ENCODE peak calls at places on chromosomes 16 and 17, in seven cellular contexts. J is AG09309, C is GM10248, E is retinal pigment epithelial cell, F is cardiac muscle cell, Y is thoracic aorta, R is endodermal cell. H is an unnamed sample.

GRCh38 chr16:85361441-85362118 is 249.3 kb upstream of the CIBAR2 start:
- DNase-seq in J (no peak), C (no peak), E (no peak), F (no peak), Y (no peak), R (no peak), H (no peak)

GRCh38 chr17:66343531-66344078 is 41.2 kb downstream of the PRKCA start:
- DNase-seq in J (no peak), C (no peak), E (no peak), F (no peak), Y (no peak), R (no peak), H (no peak)

GRCh38 chr16:86669937-86670772 is 91.8 kb downstream of the FOXL1 start:
- DNase-seq in J (no peak), C (no peak), E (no peak), F (no peak), Y (no peak), R (no peak), H (no peak)

GRCh38 chr16:19783363-19783762 is 65.3 kb downstream of the IQCK start:
- DNase-seq in J (no peak), C (no peak), E (no peak), F (no peak), Y (no peak), R (no peak), H (no peak)

GRCh38 chr17:75771334-75772281 is 6.6 kb upstream of the GALK1 start:
- DNase-seq in J (no peak), C (no peak), E (no peak), F (peak), Y (no peak), R (no peak), H (no peak)

GRCh38 chr16:68289621-68290329 is 21.0 kb downstream of the SLC7A6OS start:
- DNase-seq in J (peak), C (peak), E (no peak), F (peak), Y (no peak), R (peak), H (peak)

GRCh38 chr16:72172105-72173034 is at the start of gene PMFBP1:
- DNase-seq in J (peak), C (peak), E (no peak), F (peak), Y (peak), R (no peak), H (peak)

GRCh38 chr16:66058181-66058580 is 308.3 kb upstream of the CDH5 start:
- DNase-seq in J (peak), C (no peak), E (no peak), F (peak), Y (no peak), R (no peak), H (no peak)

GRCh38 chr17:51419476-51419875 is 159.1 kb downstream of the UTP18 start:
- DNase-seq in J (no peak), C (no peak), E (no peak), F (no peak), Y (no peak), R (peak), H (no peak)

GRCh38 chr17:79980246-79981043 is 55.2 kb downstream of the TBC1D16 start:
- DNase-seq in J (no peak), C (no peak), E (no peak), F (no peak), Y (no peak), R (peak), H (no peak)

GRCh38 chr16:79169239-79169638 is 431.3 kb downstream of the MAF start:
- DNase-seq in J (no peak), C (no peak), E (no peak), F (no peak), Y (no peak), R (peak), H (no peak)

GRCh38 chr17:72358465-72358864 is 237.6 kb downstream of the SOX9 start:
- DNase-seq in J (no peak), C (no peak), E (no peak), F (no peak), Y (no peak), R (no peak), H (no peak)

GRCh38 chr17:67467500-67468481 is 90.7 kb downstream of the PITPNC1 start:
- DNase-seq in J (no peak), C (peak), E (no peak), F (no peak), Y (no peak), R (peak), H (peak)

GRCh38 chr16:56355786-56356275 is 69.5 kb downstream of the AMFR start:
- DNase-seq in J (no peak), C (no peak), E (no peak), F (peak), Y (no peak), R (peak), H (no peak)

GRCh38 chr17:4020096-4020495 is 55.9 kb upstream of the ATP2A3 start:
- DNase-seq in J (no peak), C (no peak), E (no peak), F (no peak), Y (no peak), R (no peak), H (no peak)

GRCh38 chr17:4018446-4018845 is 54.2 kb upstream of the ATP2A3 start:
- DNase-seq in J (no peak), C (no peak), E (no peak), F (no peak), Y (no peak), R (no peak), H (no peak)

GRCh38 chr17:4019400-4019799 is 55.2 kb upstream of the ATP2A3 start:
- DNase-seq in J (no peak), C (no peak), E (no peak), F (no peak), Y (no peak), R (no peak), H (no peak)

GRCh38 chr17:4014148-4014927 is 50.1 kb upstream of the ATP2A3 start:
- DNase-seq in J (no peak), C (no peak), E (no peak), F (no peak), Y (no peak), R (no peak), H (no peak)

GRCh38 chr17:4017377-4017776 is 53.1 kb upstream of the ATP2A3 start:
- DNase-seq in J (no peak), C (no peak), E (no peak), F (no peak), Y (no peak), R (no peak), H (no peak)
- TF ChIP-seq CTCF in J (no peak), C (peak), E (peak), F (no peak), Y (no peak), R (peak), H (peak)

DNA sequence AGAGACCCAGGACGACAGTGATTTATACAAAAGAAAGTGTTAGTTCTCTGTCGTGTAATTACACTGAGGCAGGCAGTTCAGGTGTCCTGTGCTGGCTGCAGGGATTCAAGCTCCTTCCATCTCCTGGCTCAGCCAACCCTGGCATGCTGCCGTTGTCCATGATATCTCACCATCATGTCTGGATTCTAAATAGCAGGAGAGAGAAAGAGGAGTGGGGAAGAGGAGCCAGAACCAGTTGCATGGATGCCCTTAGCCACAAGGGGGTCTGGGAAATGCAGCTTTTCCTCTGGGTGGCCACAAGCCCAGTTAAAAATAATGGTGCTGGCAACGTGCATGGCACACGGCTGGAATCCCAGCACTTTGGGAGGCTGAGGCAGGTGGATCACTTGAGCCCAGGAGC is 9.7 kb downstream of the C16orf54 start:
- DNase-seq in J (no peak), C (no peak), E (no peak), F (peak), Y (no peak), R (no peak), H (no peak)
- TF ChIP-seq CTCF in J (no peak), C (no peak), E (peak), F (peak), Y (no peak), R (peak), H (no peak)

DNA sequence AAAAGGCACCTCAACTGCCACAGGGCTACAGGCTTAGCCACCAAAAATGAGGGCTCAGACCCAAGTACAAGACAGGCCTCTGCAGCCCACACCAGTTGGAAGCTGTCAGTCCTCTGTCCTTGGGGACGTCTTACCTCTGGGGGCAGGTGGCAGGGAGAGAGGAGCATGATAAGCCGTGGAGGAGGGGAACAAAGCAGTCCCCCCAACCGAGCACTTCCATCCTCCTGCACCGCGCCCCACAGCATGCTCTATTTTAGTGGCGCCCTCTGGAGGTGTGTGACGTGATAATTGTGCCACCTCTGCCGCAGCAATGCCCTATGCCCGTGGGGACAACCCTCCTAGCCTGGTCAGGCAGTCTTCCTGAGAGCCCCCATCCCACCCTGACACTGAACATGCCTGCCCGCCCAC is 13.6 kb downstream of the G6PC3 start:
- DNase-seq in J (no peak), C (peak), E (no peak), F (no peak), Y (no peak), R (peak), H (peak)
- TF ChIP-seq CTCF in J (peak), C (peak), E (peak), F (peak), Y (peak), R (peak), H (no peak)

GRCh38 chr17:34584805-34585416 is 5.5 kb downstream of the TMEM132E start:
- DNase-seq in J (peak), C (no peak), E (no peak), F (peak), Y (no peak), R (no peak), H (peak)
- TF ChIP-seq CTCF in J (no peak), C (no peak), E (peak), F (peak), Y (no peak), R (peak), H (no peak)

DNA sequence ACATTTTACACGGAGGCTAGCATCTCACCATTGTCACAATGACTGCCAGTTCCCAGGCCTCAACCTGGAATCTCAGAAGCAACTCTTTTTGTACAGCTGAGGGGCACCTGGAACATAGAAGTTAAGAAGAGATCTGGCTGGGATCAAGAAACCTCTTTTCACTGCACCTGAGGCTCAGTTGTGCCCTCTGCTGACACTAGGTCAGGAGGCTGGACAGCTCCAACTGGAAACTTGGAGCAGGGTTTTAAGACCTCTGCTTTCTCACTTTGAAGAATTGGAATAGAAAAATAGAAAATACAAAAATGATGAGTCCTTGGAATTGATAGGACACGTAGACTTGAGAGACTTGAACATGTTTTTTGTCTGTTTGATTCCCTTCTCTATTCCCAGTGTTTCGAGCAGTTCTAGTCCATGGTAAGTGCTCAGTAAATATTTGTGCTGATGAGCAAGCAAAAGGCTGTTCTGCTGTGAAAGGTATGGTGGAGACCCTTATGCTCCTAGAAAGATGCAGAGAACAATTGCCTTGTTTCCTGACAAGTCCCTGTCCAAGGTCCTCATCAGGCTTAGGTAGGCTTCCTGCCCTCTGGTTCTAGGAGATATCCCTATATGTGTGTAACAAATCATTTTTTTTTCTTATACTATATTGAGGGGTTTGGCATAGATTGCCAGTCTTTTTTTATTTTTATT is 13.6 kb upstream of the PPM1D start:
- DNase-seq in J (no peak), C (no peak), E (no peak), F (no peak), Y (no peak), R (peak), H (no peak)
- TF ChIP-seq CTCF in J (peak), C (peak), E (peak), F (peak), Y (no peak), R (peak), H (no peak)

GRCh38 chr16:2270070-2270462 is 2.1 kb upstream of the RNPS1 start:
- DNase-seq in J (no peak), C (no peak), E (no peak), F (no peak), Y (no peak), R (no peak), H (no peak)
- TF ChIP-seq CTCF in J (no peak), C (no peak), E (no peak), F (no peak), Y (no peak), R (no peak), H (no peak)

DNA sequence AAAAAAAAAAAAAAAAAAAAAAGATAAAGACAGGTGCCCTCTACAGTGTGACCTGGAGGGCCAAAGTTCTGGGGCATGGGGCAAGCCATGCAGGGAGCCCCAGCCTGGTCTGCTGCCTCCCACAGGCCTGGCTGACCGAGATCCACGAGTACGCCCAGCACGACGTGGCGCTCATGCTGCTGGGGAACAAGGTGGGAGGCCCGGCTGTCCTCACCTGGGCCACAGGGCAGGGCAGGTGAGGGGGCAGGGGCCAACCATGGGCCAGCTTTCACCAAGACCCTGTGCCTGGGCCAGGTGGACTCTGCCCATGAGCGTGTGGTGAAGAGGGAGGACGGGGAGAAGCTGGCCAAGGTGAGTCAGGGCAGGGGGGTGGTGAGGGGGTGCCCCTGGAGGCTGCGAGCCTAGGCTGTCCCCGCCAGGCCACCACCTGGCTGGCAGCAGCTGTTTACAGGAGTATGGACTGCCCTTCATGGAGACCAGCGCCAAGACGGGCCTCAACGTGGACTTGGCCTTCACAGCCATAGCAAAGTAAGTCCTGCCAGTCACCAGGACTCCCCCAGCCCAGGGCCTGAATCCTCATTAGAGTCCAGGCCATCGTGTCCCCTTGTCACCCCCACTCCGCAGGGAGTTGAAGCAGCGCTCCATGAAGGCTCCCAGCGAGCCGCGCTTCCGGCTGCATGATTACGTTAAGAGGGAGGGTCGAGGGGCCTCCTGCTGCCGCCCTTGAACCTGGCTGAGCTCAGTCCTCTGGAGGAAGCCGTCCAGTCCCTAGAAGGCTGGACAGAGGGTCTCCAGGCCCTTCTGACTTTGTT is 2.7 kb upstream of the TRAF7 start:
- DNase-seq in J (no peak), C (no peak), E (no peak), F (peak), Y (no peak), R (peak), H (no peak)
- TF ChIP-seq CTCF in J (no peak), C (peak), E (no peak), F (no peak), Y (no peak), R (no peak), H (peak)

GRCh38 chr17:64625541-64625940 is 36.6 kb downstream of the SMURF2 start:
- DNase-seq in J (no peak), C (no peak), E (no peak), F (no peak), Y (no peak), R (no peak), H (no peak)
- TF ChIP-seq CTCF in J (no peak), C (no peak), E (no peak), F (no peak), Y (no peak), R (no peak), H (no peak)

GRCh38 chr17:78172284-78173024 is 4.1 kb downstream of the SYNGR2 start:
- DNase-seq in J (no peak), C (no peak), E (no peak), F (peak), Y (no peak), R (peak), H (no peak)

GRCh38 chr17:78175643-78175981 is 7.2 kb downstream of the SYNGR2 start:
- DNase-seq in J (no peak), C (no peak), E (no peak), F (no peak), Y (no peak), R (no peak), H (no peak)

GRCh38 chr17:78174870-78175642 is 6.7 kb downstream of the SYNGR2 start:
- DNase-seq in J (no peak), C (no peak), E (no peak), F (no peak), Y (no peak), R (peak), H (no peak)

GRCh38 chr17:78173025-78173715 is 4.8 kb downstream of the SYNGR2 start:
- DNase-seq in J (no peak), C (peak), E (no peak), F (no peak), Y (no peak), R (no peak), H (peak)

GRCh38 chr17:78174332-78174869 is 6.0 kb downstream of the SYNGR2 start:
- DNase-seq in J (no peak), C (no peak), E (no peak), F (no peak), Y (peak), R (no peak), H (no peak)
- TF ChIP-seq CTCF in J (no peak), C (peak), E (no peak), F (no peak), Y (peak), R (no peak), H (no peak)

GRCh38 chr17:39429600-39429999 is 21.5 kb downstream of the MED1 start:
- DNase-seq in J (no peak), C (no peak), E (no peak), F (no peak), Y (no peak), R (no peak), H (no peak)
- TF ChIP-seq CTCF in J (no peak), C (no peak), E (no peak), F (no peak), Y (no peak), R (no peak), H (no peak)

H was measured in GM20000.